ENCODE peak calls at places on chromosomes 5 and 9, in nine cellular contexts. N is neuronal stem cell, T is mesendoderm, Z is tibial artery, W is body of pancreas, R is uterus, F is astrocyte, G is HCT116, J is stomach. C is an unnamed sample.

GRCh38 chr9:35406183-35406959 is 83.5 kb upstream of the RUSC2 start:
- DNase-seq in N (peak; percentile 55), T (peak; percentile 96), Z (no peak), W (peak; percentile 88), R (peak; percentile 42), F (no peak), G (no peak), J (peak; percentile 73), C (no peak)

GRCh38 chr5:178225174-178225573 is 7.4 kb downstream of the PHYKPL start:
- DNase-seq in N (no peak), T (no peak), Z (no peak), W (no peak), R (no peak), F (no peak), G (no peak), J (no peak), C (no peak)

GRCh38 chr5:103027267-103027666 is 92.7 kb downstream of the GIN1 start:
- DNase-seq in N (no peak), T (no peak), Z (no peak), W (no peak), R (no peak), F (no peak), G (no peak), J (no peak), C (no peak)

GRCh38 chr9:122347348-122348287 is 23.2 kb upstream of the PTGS1 start:
- DNase-seq in N (no peak), T (peak; percentile 60), Z (no peak), W (peak; percentile 32), R (no peak), F (no peak), G (no peak), J (no peak), C (no peak)

GRCh38 chr9:33170464-33171156 is 3.5 kb upstream of the B4GALT1 start:
- DNase-seq in N (no peak), T (peak; percentile 40), Z (no peak), W (peak; percentile 60), R (peak; percentile 37), F (no peak), G (peak; percentile 49), J (peak; percentile 38), C (peak; percentile 61)

GRCh38 chr5:111478266-111478665 is 34.1 kb downstream of the STARD4 start:
- DNase-seq in N (no peak), T (no peak), Z (no peak), W (no peak), R (no peak), F (no peak), G (no peak), J (no peak), C (no peak)

GRCh38 chr5:100900142-100900795 is 2.8 kb downstream of the ST8SIA4 start:
- DNase-seq in N (peak; percentile 27), T (peak; percentile 82), Z (peak; percentile 37), W (peak; percentile 15), R (peak; percentile 21), F (peak; percentile 38), G (no peak), J (peak; percentile 26), C (no peak)

GRCh38 chr5:55711531-55712022 is 547 bp downstream of the SLC38A9 start:
- DNase-seq in N (no peak), T (no peak), Z (no peak), W (no peak), R (no peak), F (no peak), G (no peak), J (no peak), C (no peak)

GRCh38 chr9:137034709-137035506 is 3.0 kb upstream of the FUT7 start:
- DNase-seq in N (peak; percentile 76), T (peak; percentile 83), Z (peak; percentile 68), W (peak; percentile 79), R (peak; percentile 76), F (peak; percentile 47), G (peak; percentile 69), J (peak; percentile 82), C (peak; percentile 83)

GRCh38 chr5:136070486-136071285 is 41.9 kb downstream of the TGFBI start:
- DNase-seq in N (no peak), T (no peak), Z (no peak), W (no peak), R (no peak), F (no peak), G (no peak), J (no peak), C (peak; percentile 55)

GRCh38 chr5:135045488-135045887 is 11.5 kb upstream of the PITX1 start:
- DNase-seq in N (no peak), T (no peak), Z (no peak), W (no peak), R (no peak), F (no peak), G (no peak), J (no peak), C (no peak)

GRCh38 chr9:89999534-90000370 is 394.9 kb downstream of the GADD45G start:
- DNase-seq in N (no peak), T (no peak), Z (peak; percentile 75), W (peak; percentile 95), R (peak; percentile 49), F (peak; percentile 53), G (no peak), J (peak; percentile 92), C (peak; percentile 69)

GRCh38 chr5:124570285-124571035 is 176.0 kb downstream of the ZNF608 start:
- DNase-seq in N (no peak), T (no peak), Z (no peak), W (no peak), R (no peak), F (no peak), G (no peak), J (no peak), C (no peak)

GRCh38 chr5:28414619-28415018 is 1376.2 kb upstream of the CDH9 start:
- DNase-seq in N (no peak), T (no peak), Z (no peak), W (no peak), R (no peak), F (no peak), G (no peak), J (no peak), C (no peak)

GRCh38 chr5:55151923-55152842 is 7.8 kb upstream of the GPX8 start:
- DNase-seq in N (no peak), T (no peak), Z (no peak), W (no peak), R (no peak), F (peak; percentile 67), G (no peak), J (no peak), C (no peak)

GRCh38 chr9:5441043-5441442 is 3.3 kb upstream of the PLGRKT start:
- DNase-seq in N (no peak), T (peak; percentile 52), Z (no peak), W (no peak), R (no peak), F (peak; percentile 54), G (no peak), J (no peak), C (no peak)

GRCh38 chr5:159209438-159210305 is at the start of gene RNF145:
- DNase-seq in N (peak; percentile 73), T (peak; percentile 81), Z (peak; percentile 78), W (peak; percentile 84), R (peak; percentile 86), F (peak; percentile 70), G (peak; percentile 68), J (peak; percentile 88), C (peak; percentile 86)

GRCh38 chr5:159210846-159211245 is 1.5 kb upstream of the RNF145 start:
- DNase-seq in N (no peak), T (peak; percentile 14), Z (no peak), W (no peak), R (no peak), F (no peak), G (no peak), J (no peak), C (no peak)

GRCh38 chr5:159211712-159212111 is 2.4 kb upstream of the RNF145 start:
- DNase-seq in N (no peak), T (no peak), Z (no peak), W (peak; percentile 6), R (no peak), F (no peak), G (no peak), J (no peak), C (no peak)

GRCh38 chr5:159208508-159209437 is 580 bp downstream of the RNF145 start:
- DNase-seq in N (peak; percentile 46), T (peak; percentile 86), Z (no peak), W (peak; percentile 45), R (peak; percentile 34), F (peak; percentile 25), G (no peak), J (peak; percentile 27), C (no peak)

GRCh38 chr5:159210306-159210722 is 961 bp upstream of the RNF145 start:
- DNase-seq in N (no peak), T (peak; percentile 13), Z (no peak), W (peak; percentile 4), R (no peak), F (no peak), G (no peak), J (no peak), C (no peak)
- H3K27ac ChIP-seq in N (no peak overlapping the region), T (no peak overlapping the region), Z (no peak overlapping the region), W (no peak overlapping the region), R (no peak overlapping the region), F (no peak overlapping the region), G (no peak overlapping the region), J (peak overlapping the region; percentile 96), C (no peak overlapping the region)

DNA sequence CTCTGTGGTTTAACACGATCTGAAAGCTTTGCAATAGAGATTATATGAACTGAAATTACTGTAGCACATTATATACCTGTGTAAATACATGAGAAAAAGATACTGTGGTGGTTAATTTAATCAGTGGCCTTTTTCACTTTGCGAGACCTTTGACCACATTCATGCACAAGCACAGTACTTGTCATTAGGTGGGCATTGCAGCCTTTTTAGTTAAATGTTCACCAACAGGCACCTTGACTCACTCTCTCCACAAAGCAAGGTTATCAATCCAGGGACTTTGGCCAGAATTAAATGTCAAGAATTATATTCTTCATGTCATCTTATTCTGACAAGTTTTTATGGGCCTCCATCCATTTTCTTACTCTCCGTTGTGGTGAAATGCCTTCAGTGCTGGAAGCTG is 72.2 kb downstream of the AOPEP start:
- DNase-seq in N (no peak), T (no peak), Z (no peak), W (no peak), R (no peak), F (no peak), G (no peak), J (no peak), C (no peak)
- H3K4me1 ChIP-seq in N (peaks cover 5% of the 10 kb centered on the region), T (no peaks in the 10 kb centered on the region), Z (peaks cover 34% of the 10 kb centered on the region), W (peaks cover 14% of the 10 kb centered on the region), R (peaks cover 15% of the 10 kb centered on the region), F (peaks cover 40% of the 10 kb centered on the region), G (peaks cover 38% of the 10 kb centered on the region), J (peaks cover 4% of the 10 kb centered on the region), C (no peaks in the 10 kb centered on the region)

GRCh38 chr5:141503699-141504098 is 14.8 kb downstream of the PCDHGC5 start:
- DNase-seq in N (no peak), T (no peak), Z (no peak), W (no peak), R (no peak), F (no peak), G (no peak), J (no peak), C (no peak)
- H3K27ac ChIP-seq in N (no peak overlapping the region), T (no peak overlapping the region), Z (no peak overlapping the region), W (no peak overlapping the region), R (no peak overlapping the region), F (no peak overlapping the region), G (no peak overlapping the region), J (no peak overlapping the region), C (no peak overlapping the region)

DNA sequence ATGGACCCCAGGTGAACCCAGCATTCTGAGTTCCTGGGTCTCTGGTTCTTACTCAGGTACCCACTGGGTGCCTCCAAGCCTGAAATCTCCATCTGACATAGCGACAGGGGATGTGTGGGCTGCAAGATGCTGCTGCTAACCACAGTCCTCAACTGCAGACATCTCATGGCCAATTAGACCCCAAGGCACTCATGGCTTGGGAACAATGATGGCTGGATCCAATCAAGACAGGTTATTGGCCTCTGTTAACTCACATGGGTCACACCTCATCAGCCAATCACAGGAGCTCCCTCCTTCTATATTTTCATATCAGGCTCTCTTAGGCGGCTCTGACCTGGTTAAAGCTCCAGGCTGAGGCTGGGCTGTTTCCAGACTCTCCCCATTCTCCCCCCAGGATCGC is 57.0 kb downstream of the CXXC5 start:
- DNase-seq in N (no peak), T (no peak), Z (no peak), W (no peak), R (no peak), F (no peak), G (no peak), J (no peak), C (no peak)
- H3K4me1 ChIP-seq in N (peaks cover 41% of the 10 kb centered on the region), T (peaks cover 26% of the 10 kb centered on the region), Z (peaks cover 22% of the 10 kb centered on the region), W (peaks cover 37% of the 10 kb centered on the region), R (no peaks in the 10 kb centered on the region), F (peaks cover 23% of the 10 kb centered on the region), G (peaks cover 24% of the 10 kb centered on the region), J (peaks cover 34% of the 10 kb centered on the region), C (no peaks in the 10 kb centered on the region)